ENCODE peak calls at places on chromosomes 2 and 18, in nine cellular contexts. S, L, F, Q, V, C, N, D and K are unnamed samples.

GRCh38 chr2:97957432-97958183 is 38.1 kb downstream of the TMEM131 start:
- DNase-seq in S (no peak), L (no peak), F (no peak), Q (no peak), V (no peak), C (no peak), N (no peak), D (no peak), K (no peak)

GRCh38 chr18:22385718-22386117 is 32.0 kb downstream of the CTAGE1 start:
- DNase-seq in S (peak; percentile 81), L (peak; percentile 91), F (no peak), Q (no peak), V (no peak), C (peak; percentile 64), N (peak; percentile 66), D (no peak), K (no peak)

GRCh38 chr2:222352981-222353380 is 54.2 kb upstream of the PAX3 start:
- DNase-seq in S (no peak), L (no peak), F (no peak), Q (no peak), V (no peak), C (no peak), N (peak; percentile 62), D (no peak), K (no peak)

GRCh38 chr2:223203971-223204370 is 152.0 kb downstream of the KCNE4 start:
- DNase-seq in S (peak; percentile 32), L (peak; percentile 35), F (no peak), Q (no peak), V (no peak), C (peak; percentile 70), N (peak; percentile 58), D (no peak), K (no peak)

GRCh38 chr18:70421471-70421870 is 132.6 kb downstream of the SOCS6 start:
- DNase-seq in S (no peak), L (peak; percentile 71), F (no peak), Q (no peak), V (no peak), C (no peak), N (peak; percentile 39), D (no peak), K (no peak)

GRCh38 chr2:213644926-213645325 is 360.7 kb downstream of the SPAG16 start:
- DNase-seq in S (no peak), L (no peak), F (no peak), Q (no peak), V (no peak), C (no peak), N (no peak), D (no peak), K (no peak)

GRCh38 chr18:28412521-28412920 is 235.6 kb upstream of the CDH2 start:
- DNase-seq in S (no peak), L (peak; percentile 2), F (no peak), Q (no peak), V (no peak), C (no peak), N (no peak), D (no peak), K (no peak)

GRCh38 chr18:29496276-29496675 is 1319.3 kb upstream of the CDH2 start:
- DNase-seq in S (peak; percentile 26), L (peak; percentile 41), F (no peak), Q (no peak), V (no peak), C (no peak), N (no peak), D (no peak), K (no peak)

GRCh38 chr18:22816266-22817176 is 116.6 kb upstream of the RBBP8 start:
- DNase-seq in S (no peak), L (no peak), F (no peak), Q (no peak), V (no peak), C (no peak), N (no peak), D (no peak), K (no peak)

GRCh38 chr2:15163316-15163715 is 397.8 kb downstream of the NBAS start:
- DNase-seq in S (no peak), L (no peak), F (no peak), Q (no peak), V (no peak), C (no peak), N (peak; percentile 55), D (no peak), K (no peak)

GRCh38 chr2:219739061-219739460 is 111.6 kb downstream of the SLC4A3 start:
- DNase-seq in S (no peak), L (no peak), F (no peak), Q (no peak), V (no peak), C (no peak), N (no peak), D (no peak), K (no peak)

GRCh38 chr2:219739866-219740440 is 112.5 kb downstream of the SLC4A3 start:
- DNase-seq in S (no peak), L (no peak), F (no peak), Q (no peak), V (no peak), C (no peak), N (no peak), D (no peak), K (no peak)

GRCh38 chr2:219733746-219734145 is 106.3 kb downstream of the SLC4A3 start:
- DNase-seq in S (no peak), L (no peak), F (no peak), Q (no peak), V (no peak), C (no peak), N (no peak), D (no peak), K (no peak)

GRCh38 chr2:219736196-219736595 is 108.8 kb downstream of the SLC4A3 start:
- DNase-seq in S (peak; percentile 82), L (peak; percentile 82), F (no peak), Q (no peak), V (no peak), C (peak; percentile 77), N (peak; percentile 79), D (no peak), K (no peak)

GRCh38 chr2:219737270-219737691 is 109.9 kb downstream of the SLC4A3 start:
- DNase-seq in S (peak; percentile 41), L (peak; percentile 25), F (no peak), Q (no peak), V (no peak), C (peak; percentile 22), N (peak; percentile 41), D (no peak), K (no peak)
- TF ChIP-seq CTCF in S (peak; percentile 54), L (peak; percentile 36), F (no peak), Q (no peak), V (no peak), C (peak; percentile 48), N (peak; percentile 74), D (no peak), K (peak; percentile 69)

GRCh38 chr2:96153991-96154431 is 8.8 kb upstream of the DUSP2 start:
- DNase-seq in S (no peak), L (no peak), F (no peak), Q (no peak), V (no peak), C (no peak), N (no peak), D (no peak), K (peak; percentile 60)
- TF ChIP-seq CTCF in S (no peak), L (no peak), F (no peak), Q (no peak), V (no peak), C (no peak), N (no peak), D (no peak), K (no peak)

GRCh38 chr2:192150166-192150565 is 44.6 kb downstream of the TMEFF2 start:
- DNase-seq in S (peak; percentile 49), L (no peak), F (no peak), Q (no peak), V (no peak), C (peak; percentile 59), N (peak; percentile 79), D (no peak), K (no peak)

GRCh38 chr2:192148241-192148619 is 46.5 kb downstream of the TMEFF2 start:
- DNase-seq in S (no peak), L (no peak), F (no peak), Q (no peak), V (no peak), C (no peak), N (no peak), D (no peak), K (no peak)

GRCh38 chr2:192151848-192152247 is 42.9 kb downstream of the TMEFF2 start:
- DNase-seq in S (peak; percentile 75), L (peak; percentile 62), F (no peak), Q (no peak), V (no peak), C (no peak), N (peak; percentile 81), D (no peak), K (no peak)

GRCh38 chr2:192146069-192147006 is 48.4 kb downstream of the TMEFF2 start:
- DNase-seq in S (peak; percentile 75), L (peak; percentile 77), F (no peak), Q (no peak), V (no peak), C (peak; percentile 36), N (peak; percentile 76), D (no peak), K (no peak)

DNA sequence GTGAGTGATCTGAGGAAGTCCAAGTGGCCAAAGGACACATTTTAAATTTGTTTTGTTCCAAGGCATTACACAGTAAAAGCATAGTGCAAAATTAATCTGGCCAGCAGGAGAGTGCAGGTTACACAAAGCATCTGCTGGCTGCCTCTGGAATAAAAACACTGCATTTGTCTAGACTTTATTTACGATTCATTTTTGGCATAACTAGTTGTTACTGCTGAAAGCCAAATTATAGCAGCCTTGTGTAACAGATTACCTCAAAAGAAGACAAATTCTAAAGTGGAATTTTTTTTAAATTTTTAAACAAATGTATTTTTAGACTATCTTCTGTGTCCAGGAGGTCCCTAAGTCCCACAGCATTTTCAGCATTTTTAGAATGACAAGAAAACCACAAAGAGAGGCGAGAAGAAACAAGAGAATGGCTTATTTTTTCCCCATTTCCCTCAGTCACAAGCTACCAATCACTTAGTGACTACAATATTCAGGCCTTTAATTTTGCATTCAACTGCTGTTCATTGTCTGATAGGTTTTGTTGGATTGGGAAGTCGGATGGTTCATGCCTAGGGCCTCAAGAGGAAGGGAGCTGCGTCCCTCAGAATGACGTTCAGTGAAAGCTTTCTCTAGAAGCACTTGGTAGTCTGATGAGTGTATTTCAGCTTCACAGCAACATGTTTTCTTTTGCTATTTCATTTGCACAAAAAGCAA is 46.0 kb downstream of the TMEFF2 start:
- DNase-seq in S (peak; percentile 71), L (peak; percentile 41), F (no peak), Q (no peak), V (no peak), C (peak; percentile 38), N (peak; percentile 22), D (no peak), K (no peak)
- TF ChIP-seq CTCF in S (peak; percentile 3), L (peak; percentile 6), F (no peak), Q (no peak), V (no peak), C (peak; percentile 1), N (no peak), D (no peak), K (no peak)

GRCh38 chr18:77705301-77705700 is 455.7 kb downstream of the GALR1 start:
- DNase-seq in S (no peak), L (no peak), F (no peak), Q (no peak), V (no peak), C (no peak), N (no peak), D (no peak), K (no peak)

GRCh38 chr18:77701977-77702376 is 452.3 kb downstream of the GALR1 start:
- DNase-seq in S (no peak), L (no peak), F (no peak), Q (no peak), V (no peak), C (no peak), N (no peak), D (no peak), K (no peak)

GRCh38 chr18:77700051-77700450 is 450.4 kb downstream of the GALR1 start:
- DNase-seq in S (no peak), L (no peak), F (no peak), Q (no peak), V (no peak), C (no peak), N (no peak), D (no peak), K (no peak)

GRCh38 chr18:77702686-77703085 is 453.0 kb downstream of the GALR1 start:
- DNase-seq in S (peak; percentile 5), L (peak; percentile 20), F (no peak), Q (no peak), V (no peak), C (peak; percentile 2), N (peak; percentile 3), D (no peak), K (no peak)
- TF ChIP-seq CTCF in S (no peak), L (no peak), F (no peak), Q (no peak), V (no peak), C (no peak), N (no peak), D (peak; percentile 29), K (peak; percentile 61)